ENCODE peak calls at places on chromosomes 5 and 9, in five cellular contexts. C is fibroblast of lung, N is GM23248, B is HepG2, K is A549. V is an unnamed sample. For H3K4me1, the result is how much of the 10 kb centered on the place peaks cover.

GRCh38 chr9:137761032-137761431 is 116.5 kb upstream of the CACNA1B start:
- DNase-seq in C (no peak), N (no peak), B (no peak), K (no peak), V (peak)

GRCh38 chr9:128787583-128788156 is 617 bp downstream of the TBC1D13 start:
- DNase-seq in C (peak), N (peak), B (no peak), K (peak), V (no peak)

GRCh38 chr5:180069589-180070247 is 1.8 kb downstream of the RNF130 start:
- DNase-seq in C (peak), N (no peak), B (peak), K (no peak), V (no peak)

GRCh38 chr5:169803077-169803981 is 166.3 kb downstream of the DOCK2 start:
- DNase-seq in C (peak), N (peak), B (no peak), K (no peak), V (no peak)

GRCh38 chr5:68015933-68016332 is 199.6 kb upstream of the PIK3R1 start:
- DNase-seq in C (no peak), N (no peak), B (no peak), K (no peak), V (no peak)

GRCh38 chr5:139388198-139388821 is 1.4 kb downstream of the MZB1 start:
- DNase-seq in C (peak), N (peak), B (peak), K (peak), V (no peak)

GRCh38 chr5:141637266-141637692 is 482 bp downstream of the RELL2 start:
- DNase-seq in C (no peak), N (peak), B (no peak), K (peak), V (peak)

GRCh38 chr5:93875693-93876092 is 134.3 kb upstream of the POU5F2 start:
- DNase-seq in C (no peak), N (no peak), B (no peak), K (no peak), V (no peak)

GRCh38 chr5:51846015-51846414 is 462.8 kb downstream of the ISL1 start:
- DNase-seq in C (no peak), N (no peak), B (no peak), K (no peak), V (no peak)

GRCh38 chr5:112923148-112923917 is 1.3 kb upstream of the REEP5 start:
- DNase-seq in C (no peak), N (no peak), B (no peak), K (no peak), V (peak)
- H3K4me1 ChIP-seq in C (under half), N (under half), B (under half), K (under half), V (half or more)

GRCh38 chr9:123568691-123569342 is 212.8 kb downstream of the CRB2 start:
- DNase-seq in C (peak), N (peak), B (no peak), K (no peak), V (no peak)

GRCh38 chr9:123571240-123571639 is 215.2 kb downstream of the CRB2 start:
- DNase-seq in C (no peak), N (no peak), B (no peak), K (no peak), V (no peak)

GRCh38 chr9:123567013-123567412 is 211.0 kb downstream of the CRB2 start:
- DNase-seq in C (no peak), N (no peak), B (no peak), K (no peak), V (no peak)

GRCh38 chr9:123564652-123565051 is 208.7 kb downstream of the CRB2 start:
- DNase-seq in C (no peak), N (no peak), B (no peak), K (no peak), V (no peak)

GRCh38 chr9:123569343-123569694 is 213.3 kb downstream of the CRB2 start:
- DNase-seq in C (no peak), N (peak), B (no peak), K (no peak), V (no peak)
- H3K4me1 ChIP-seq in C (under half), N (under half), B (under half), K (under half), V (under half)

GRCh38 chr5:95961617-95962474 is at the start of gene ELL2:
- DNase-seq in C (peak), N (peak), B (peak), K (peak), V (peak)
- H3K4me1 ChIP-seq in C (under half), N (under half), B (half or more), K (half or more), V (under half)

DNA sequence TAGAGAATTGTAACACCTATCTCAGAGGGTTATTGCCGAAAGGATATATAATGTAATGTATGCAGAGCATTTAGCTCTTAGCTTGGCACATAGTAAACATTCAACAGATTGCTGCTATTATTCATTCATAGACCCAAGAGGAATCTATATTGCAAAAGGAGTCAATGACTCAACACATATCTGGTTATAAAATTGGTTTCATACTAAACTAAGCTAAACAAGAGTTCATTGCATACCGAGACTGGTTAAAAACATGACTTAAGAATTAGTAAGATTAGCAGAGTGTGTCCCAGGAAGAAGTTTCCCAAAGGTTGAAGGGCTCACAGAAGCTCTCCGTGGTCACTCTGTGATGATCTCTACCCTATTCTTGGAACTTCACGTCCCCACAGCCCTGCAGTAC is 339.6 kb upstream of the CCNH start:
- DNase-seq in C (no peak), N (peak), B (no peak), K (no peak), V (no peak)
- H3K4me1 ChIP-seq in C (under half), N (under half), B (under half), K (under half), V (under half)

GRCh38 chr5:160266044-160266718 is 36.9 kb downstream of the FABP6 start:
- DNase-seq in C (no peak), N (no peak), B (no peak), K (no peak), V (no peak)

GRCh38 chr5:160266752-160267345 is 37.5 kb downstream of the FABP6 start:
- DNase-seq in C (no peak), N (no peak), B (peak), K (no peak), V (no peak)

GRCh38 chr5:160269017-160269416 is 39.7 kb downstream of the FABP6 start:
- DNase-seq in C (peak), N (peak), B (no peak), K (no peak), V (no peak)

GRCh38 chr5:160270704-160271103 is 41.4 kb downstream of the FABP6 start:
- DNase-seq in C (no peak), N (no peak), B (no peak), K (no peak), V (no peak)

DNA sequence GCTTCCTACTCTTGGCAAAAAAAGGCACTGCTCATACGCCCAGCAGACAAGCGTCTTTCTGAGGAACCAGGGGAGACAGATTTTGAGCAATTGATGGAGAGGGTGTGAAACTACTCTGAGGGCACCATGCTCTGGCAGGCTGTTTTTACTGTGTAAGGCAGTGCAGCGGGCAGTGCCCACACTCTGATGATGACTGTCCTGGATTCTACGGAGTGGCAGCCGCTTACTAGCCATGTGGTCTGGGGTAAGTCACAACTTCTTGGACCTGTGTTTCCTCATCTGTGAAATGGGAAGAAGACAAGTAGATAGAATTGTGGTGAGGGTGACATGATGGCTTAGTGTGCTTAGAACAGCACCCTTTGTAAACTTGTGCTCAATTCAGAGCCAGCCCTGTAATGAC is 38.8 kb downstream of the FABP6 start:
- DNase-seq in C (no peak), N (no peak), B (no peak), K (no peak), V (no peak)
- H3K4me1 ChIP-seq in C (under half), N (under half), B (under half), K (under half), V (under half)

GRCh38 chr9:127129073-127129717 is 6.8 kb upstream of the ANGPTL2 start:
- DNase-seq in C (no peak), N (peak), B (no peak), K (no peak), V (no peak)

GRCh38 chr9:127129718-127130085 is 7.3 kb upstream of the ANGPTL2 start:
- DNase-seq in C (no peak), N (no peak), B (no peak), K (no peak), V (no peak)

GRCh38 chr9:127126981-127127380 is 4.5 kb upstream of the ANGPTL2 start:
- DNase-seq in C (no peak), N (peak), B (no peak), K (no peak), V (no peak)

GRCh38 chr9:127130235-127130634 is 7.8 kb upstream of the ANGPTL2 start:
- DNase-seq in C (no peak), N (no peak), B (no peak), K (no peak), V (no peak)

DNA sequence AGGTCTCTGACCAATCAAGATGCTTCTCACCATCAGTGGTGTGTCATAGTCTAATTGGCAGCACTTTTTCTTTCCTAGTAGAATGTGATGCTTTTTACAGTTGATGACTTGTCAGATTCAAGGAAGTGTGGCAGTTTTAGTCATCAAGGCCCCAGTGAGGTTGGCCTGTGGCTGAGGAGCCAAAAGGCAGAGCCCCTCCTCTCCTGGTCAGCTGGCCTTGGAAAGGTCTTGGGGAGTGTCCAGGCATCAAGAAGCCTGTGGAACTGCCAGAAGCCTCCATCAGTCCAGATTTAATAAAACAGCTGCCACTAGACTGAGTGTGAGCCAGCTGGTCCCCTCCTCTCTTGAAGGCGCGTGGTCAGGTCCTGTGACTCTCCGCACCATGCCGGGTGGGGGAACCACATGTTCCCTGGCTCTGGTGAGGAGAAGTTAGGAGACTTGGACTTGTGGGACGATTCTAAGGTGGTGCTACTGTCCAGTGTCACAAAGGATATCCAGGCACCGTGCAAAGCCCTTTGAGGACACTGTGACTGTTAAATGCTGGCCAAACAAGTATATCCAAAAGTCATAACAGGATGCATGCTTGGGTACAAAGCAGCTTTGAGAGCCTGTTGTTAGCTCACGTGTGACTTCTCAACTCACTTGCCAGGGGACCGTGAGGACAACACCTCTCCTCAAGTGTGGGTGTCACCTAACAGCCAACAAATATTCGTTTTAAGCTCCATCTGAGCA is 6.1 kb upstream of the ANGPTL2 start:
- DNase-seq in C (peak), N (peak), B (no peak), K (no peak), V (no peak)
- H3K4me1 ChIP-seq in C (under half), N (under half), B (under half), K (under half), V (under half)

V was measured in CD4-positive, CD25-positive, alpha-beta regulatory T cell.